ENCODE peak calls at places on chromosomes 5 and 9, in six cellular contexts. B is body of pancreas, X is left ventricle myocardium inferior, O is ovary, V is upper lobe of right lung, L is mammary epithelial cell. D is an unnamed sample.

GRCh38 chr5:150599917-150600511 is 40.4 kb upstream of the SYNPO start:
- DNase-seq in B (peak), X (peak), O (peak), V (peak), L (peak), D (peak)

GRCh38 chr5:73233053-73233460 is 60.1 kb downstream of the TMEM174 start:
- DNase-seq in B (no peak), X (no peak), O (no peak), V (no peak), L (no peak), D (no peak)

GRCh38 chr5:9869616-9870288 is 239.6 kb upstream of the TAS2R1 start:
- DNase-seq in B (no peak), X (no peak), O (no peak), V (no peak), L (peak), D (no peak)

GRCh38 chr5:123089971-123090640 is 1.1 kb downstream of the PRDM6 start:
- DNase-seq in B (no peak), X (peak), O (peak), V (peak), L (no peak), D (peak)

GRCh38 chr5:3222924-3223323 is 372.7 kb upstream of the IRX1 start:
- DNase-seq in B (no peak), X (no peak), O (no peak), V (no peak), L (no peak), D (no peak)

GRCh38 chr5:135553688-135554462 is 18.1 kb upstream of the NEUROG1 start:
- DNase-seq in B (no peak), X (no peak), O (no peak), V (no peak), L (peak), D (no peak)

GRCh38 chr5:75622564-75622963 is 11.3 kb downstream of the ANKDD1B start:
- DNase-seq in B (peak), X (no peak), O (no peak), V (no peak), L (peak), D (no peak)

GRCh38 chr5:126268697-126269315 is 154.4 kb upstream of the GRAMD2B start:
- DNase-seq in B (no peak), X (no peak), O (no peak), V (no peak), L (no peak), D (no peak)

GRCh38 chr9:3848445-3849114 is 322.8 kb upstream of the RFX3 start:
- DNase-seq in B (no peak), X (no peak), O (no peak), V (no peak), L (peak), D (no peak)

GRCh38 chr5:136309932-136310598 is 55.3 kb downstream of the TRPC7 start:
- DNase-seq in B (no peak), X (no peak), O (no peak), V (no peak), L (no peak), D (no peak)

GRCh38 chr5:133938039-133938821 is 30.2 kb downstream of the C5orf15 start:
- DNase-seq in B (peak), X (no peak), O (no peak), V (no peak), L (no peak), D (no peak)

GRCh38 chr5:31853398-31854135 is 214.6 kb downstream of the PDZD2 start:
- DNase-seq in B (no peak), X (no peak), O (no peak), V (no peak), L (peak), D (no peak)
- H3K27ac ChIP-seq in B (no peak), X (peak), O (peak), V (peak), L (no peak), D (peak)

GRCh38 chr9:78614892-78615291 is 318.0 kb downstream of the PSAT1 start:
- DNase-seq in B (no peak), X (no peak), O (no peak), V (no peak), L (no peak), D (no peak)

GRCh38 chr9:78620303-78620702 is 323.4 kb downstream of the PSAT1 start:
- DNase-seq in B (no peak), X (no peak), O (no peak), V (no peak), L (no peak), D (no peak)

GRCh38 chr9:78622131-78622530 is 325.2 kb downstream of the PSAT1 start:
- DNase-seq in B (no peak), X (no peak), O (no peak), V (no peak), L (no peak), D (no peak)

GRCh38 chr9:78620764-78621163 is 323.8 kb downstream of the PSAT1 start:
- DNase-seq in B (no peak), X (no peak), O (no peak), V (no peak), L (peak), D (no peak)

DNA sequence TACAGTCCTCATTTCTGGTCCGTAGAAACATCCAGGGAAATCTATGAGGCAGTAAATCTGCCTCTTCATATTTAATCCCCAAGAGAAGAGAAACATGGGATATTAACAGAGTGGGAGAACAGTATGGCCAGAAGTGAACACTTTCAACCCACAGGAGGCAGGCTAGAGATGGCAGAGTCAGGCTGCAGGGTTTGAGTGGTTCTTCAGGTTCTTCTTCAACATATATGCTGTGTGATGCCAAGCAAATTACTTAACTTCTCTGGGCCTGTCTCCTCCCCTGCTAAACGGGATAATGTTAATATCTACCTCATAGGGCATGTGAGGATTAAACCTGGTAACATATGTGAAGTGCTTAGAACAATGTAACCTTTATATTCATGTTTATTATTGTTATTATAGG is 321.8 kb downstream of the PSAT1 start:
- DNase-seq in B (no peak), X (no peak), O (no peak), V (no peak), L (no peak), D (no peak)
- TF ChIP-seq CTCF in B (no peak), X (no peak), O (no peak), V (no peak), L (no peak), D (no peak)

DNA sequence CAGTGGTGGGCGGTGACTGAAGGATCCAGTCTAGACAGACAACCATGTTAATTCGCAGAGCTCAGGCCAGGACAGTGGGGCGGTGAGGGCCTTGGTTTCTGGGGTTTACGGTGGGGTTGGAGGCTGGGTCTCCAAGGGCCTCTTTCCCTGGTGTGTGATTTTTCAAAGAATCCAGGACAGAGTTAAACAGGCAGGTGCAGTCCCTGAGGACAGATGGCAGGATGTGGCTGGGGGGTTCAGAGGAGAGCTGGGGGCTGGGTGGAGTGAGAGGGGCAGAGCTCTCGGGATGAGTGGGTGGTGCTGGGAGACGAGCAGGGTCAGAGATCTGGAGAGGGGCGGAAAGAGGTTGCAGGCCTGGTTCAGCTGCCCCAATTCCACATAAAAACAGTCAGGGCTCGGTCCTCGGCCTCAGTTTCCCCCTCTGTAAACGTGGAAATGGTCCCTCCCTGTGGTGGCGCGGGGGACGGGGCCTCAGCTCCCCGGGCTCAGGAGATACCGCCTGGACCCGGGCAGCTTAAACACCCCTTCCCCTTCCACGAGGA is 145.9 kb downstream of the GAPVD1 start:
- DNase-seq in B (no peak), X (no peak), O (no peak), V (no peak), L (no peak), D (no peak)
- H3K4me3 ChIP-seq in B (no peak), X (peak), O (peak), V (peak), L (peak), D (peak)

DNA sequence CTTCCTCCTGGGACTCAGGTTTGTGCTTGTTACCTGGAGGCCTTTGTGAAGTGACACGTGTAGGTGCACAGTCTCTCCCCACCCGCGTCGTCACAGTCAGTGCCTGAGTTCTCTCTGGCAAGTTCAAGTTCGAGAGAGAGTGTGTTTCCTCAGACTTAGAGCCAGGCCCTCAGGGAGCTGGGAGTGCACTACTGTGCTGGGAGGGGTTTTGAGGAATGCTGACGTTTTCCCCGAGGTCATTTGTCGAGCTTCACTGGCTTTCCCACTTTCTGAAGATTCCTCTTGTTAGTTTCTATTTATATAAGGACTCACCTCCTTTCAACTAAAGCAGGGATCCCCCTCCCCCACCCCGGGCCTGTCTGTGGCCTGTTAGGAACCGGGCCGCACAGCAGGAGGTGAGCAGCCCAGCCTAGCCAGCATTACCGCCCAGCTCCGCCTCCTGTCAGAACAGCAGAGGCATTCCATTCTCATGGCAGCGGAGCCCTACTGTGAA is 209.2 kb downstream of the DIRAS2 start:
- DNase-seq in B (peak), X (no peak), O (no peak), V (peak), L (peak), D (no peak)
- H3K27ac ChIP-seq in B (no peak), X (no peak), O (no peak), V (peak), L (no peak), D (no peak)

GRCh38 chr9:128344931-128345605 is 4.7 kb downstream of the SLC27A4 start:
- DNase-seq in B (no peak), X (no peak), O (no peak), V (no peak), L (no peak), D (no peak)
- TF ChIP-seq CTCF in B (no peak), X (no peak), O (no peak), V (no peak), L (no peak), D (no peak)

GRCh38 chr9:77589046-77589795 is 58.9 kb downstream of the GNA14 start:
- DNase-seq in B (no peak), X (no peak), O (no peak), V (no peak), L (peak), D (no peak)
- H3K4me3 ChIP-seq in B (no peak), X (no peak), O (no peak), V (no peak), L (no peak), D (no peak)

GRCh38 chr9:83449166-83449565 is 89.0 kb downstream of the FRMD3 start:
- DNase-seq in B (no peak), X (peak), O (no peak), V (no peak), L (no peak), D (no peak)
- H3K27ac ChIP-seq in B (no peak), X (peak), O (peak), V (peak), L (no peak), D (no peak)